ENCODE peak calls at places on chromosome 15, in seven cellular contexts. M, K, Q, A, Y, S and H are unnamed samples.
A peak's percentile ranks its signal among the peaks of the same experiment; 100 is the strongest.

GRCh38 chr15:68272797-68273271 is 4.7 kb upstream of the FEM1B start:
- DNase-seq in M (no peak), K (no peak), Q (no peak), A (peak; percentile 99), Y (no peak), S (no peak), H (no peak)

GRCh38 chr15:69744421-69745162 is 292.0 kb downstream of the RPLP1 start:
- DNase-seq in M (no peak), K (no peak), Q (no peak), A (no peak), Y (no peak), S (no peak), H (no peak)

GRCh38 chr15:69813881-69814280 is 283.8 kb downstream of the TLE3 start:
- DNase-seq in M (no peak), K (no peak), Q (no peak), A (no peak), Y (no peak), S (no peak), H (no peak)

GRCh38 chr15:57356636-57357035 is 19.7 kb upstream of the CGNL1 start:
- DNase-seq in M (no peak), K (no peak), Q (no peak), A (peak; percentile 88), Y (no peak), S (peak; percentile 61), H (no peak)

GRCh38 chr15:94972314-94972713 is 741.0 kb downstream of the MCTP2 start:
- DNase-seq in M (no peak), K (no peak), Q (no peak), A (no peak), Y (no peak), S (no peak), H (no peak)

GRCh38 chr15:81858586-81858985 is 187.2 kb downstream of the MEX3B start:
- DNase-seq in M (no peak), K (no peak), Q (no peak), A (no peak), Y (no peak), S (no peak), H (no peak)

GRCh38 chr15:43958894-43959330 is 132.1 kb downstream of the WDR76 start:
- DNase-seq in M (peak; percentile 15), K (no peak), Q (no peak), A (peak; percentile 88), Y (no peak), S (peak; percentile 13), H (no peak)

GRCh38 chr15:39125904-39126303 is 455.0 kb upstream of the THBS1 start:
- DNase-seq in M (peak; percentile 22), K (no peak), Q (no peak), A (peak; percentile 70), Y (no peak), S (no peak), H (no peak)

GRCh38 chr15:68829068-68829467 is 8.4 kb upstream of the ANP32A start:
- DNase-seq in M (no peak), K (peak; percentile 42), Q (no peak), A (peak; percentile 33), Y (no peak), S (no peak), H (peak; percentile 70)